ENCODE peak calls at places on chromosomes 7 and 10, in four cellular contexts. R, O, T and X are unnamed samples.

GRCh38 chr7:74405191-74405898 is 48.4 kb upstream of the GTF2IRD1 start:
- DNase-seq in O (no peak), R (no peak), T (no peak), X (peak)

GRCh38 chr10:69316313-69317059 is 38.2 kb downstream of the HK1 start:
- DNase-seq in O (no peak), T (no peak), R (peak), X (peak)

GRCh38 chr7:93044147-93044810 is 73.5 kb downstream of the SAMD9 start:
- DNase-seq in T (no peak), O (peak), R (peak), X (peak)

GRCh38 chr10:32408690-32409089 is 37.2 kb upstream of the CCDC7 start:
- DNase-seq in T (no peak), R (no peak), O (no peak), X (no peak)

GRCh38 chr10:14386202-14386593 is 55.5 kb upstream of the FRMD4A start:
- DNase-seq in T (no peak), R (peak), O (peak), X (peak)

GRCh38 chr10:50373821-50374501 is 122.6 kb upstream of the ASAH2 start:
- DNase-seq in T (no peak), O (no peak), R (peak), X (no peak)

GRCh38 chr7:52021343-52021742 is 704.7 kb upstream of the COBL start:
- DNase-seq in O (no peak), R (no peak), T (no peak), X (no peak)

GRCh38 chr10:96017227-96017687 is 26.1 kb upstream of the CCNJ start:
- DNase-seq in R (peak), O (peak), T (peak), X (peak)

GRCh38 chr7:150970424-150970823 is 7.7 kb downstream of the KCNH2 start:
- DNase-seq in O (no peak), R (no peak), T (no peak), X (no peak)

GRCh38 chr7:108630002-108630401 is 60.3 kb downstream of the DNAJB9 start:
- DNase-seq in R (no peak), T (no peak), O (peak), X (no peak)

GRCh38 chr7:135684134-135684533 is 21.8 kb downstream of the STMP1 start:
- DNase-seq in R (peak), T (no peak), O (peak), X (no peak)

GRCh38 chr7:36048141-36048901 is 104.7 kb upstream of the EEPD1 start:
- DNase-seq in T (no peak), O (peak), R (peak), X (peak)

GRCh38 chr10:6201511-6201975 is 1.2 kb upstream of the PFKFB3 start:
- DNase-seq in O (peak), T (peak), R (peak), X (peak)

GRCh38 chr7:108049962-108050361 is 47.0 kb upstream of the LAMB1 start:
- DNase-seq in R (no peak), O (no peak), T (no peak), X (no peak)

GRCh38 chr7:107390921-107391320 is 78.9 kb upstream of the GPR22 start:
- DNase-seq in T (no peak), O (no peak), R (no peak), X (no peak)

GRCh38 chr10:10519674-10520073 is 498.0 kb upstream of the CELF2 start:
- DNase-seq in R (no peak), T (no peak), O (no peak), X (no peak)

GRCh38 chr10:30500534-30500933 is 66.5 kb downstream of the MAP3K8 start:
- DNase-seq in O (no peak), T (no peak), R (no peak), X (no peak)

GRCh38 chr10:88456730-88457129 is 126.4 kb downstream of the RNLS start:
- DNase-seq in O (peak), R (peak), T (no peak), X (no peak)

GRCh38 chr10:32141018-32141807 is 85.0 kb upstream of the KIF5B start:
- DNase-seq in R (peak), T (no peak), O (no peak), X (no peak)

GRCh38 chr10:101839421-101840063 is 4.1 kb downstream of the KCNIP2 start:
- DNase-seq in O (no peak), T (peak), R (no peak), X (peak)

GRCh38 chr7:156496491-156497264 is 143.9 kb upstream of the RNF32 start:
- DNase-seq in R (no peak), T (no peak), O (no peak), X (no peak)

GRCh38 chr10:87973635-87974034 is 110.2 kb downstream of the PTEN start:
- DNase-seq in R (peak), O (peak), T (no peak), X (no peak)

GRCh38 chr7:116977172-116977571 is 23.9 kb downstream of the ST7 start:
- DNase-seq in T (no peak), R (peak), O (peak), X (no peak)

GRCh38 chr7:98701372-98701771 is 84.3 kb downstream of the NPTX2 start:
- DNase-seq in O (no peak), R (no peak), T (no peak), X (no peak)

GRCh38 chr10:69360485-69361302 is 56.0 kb downstream of the TACR2 start:
- DNase-seq in T (no peak), O (peak), R (peak), X (peak)

GRCh38 chr7:29639887-29640600 is 76.4 kb downstream of the PRR15 start:
- DNase-seq in R (no peak), T (no peak), O (no peak), X (no peak)

GRCh38 chr10:6050801-6051445 is 11.2 kb downstream of the IL2RA start:
- DNase-seq in R (peak), T (peak), O (peak), X (peak)

GRCh38 chr10:5560844-5561703 is 36.3 kb downstream of the CALML3 start:
- DNase-seq in T (no peak), O (no peak), R (no peak), X (no peak)

GRCh38 chr10:2951235-2951835 is 116.0 kb upstream of the PFKP start:
- DNase-seq in O (no peak), R (no peak), T (no peak), X (no peak)

GRCh38 chr7:70589010-70589409 is 542.9 kb upstream of the GALNT17 start:
- DNase-seq in O (no peak), T (no peak), R (no peak), X (no peak)

GRCh38 chr7:129925416-129926002 is 27.3 kb downstream of the UBE2H start:
- DNase-seq in O (peak), T (no peak), R (peak), X (peak)

GRCh38 chr10:84743483-84743882 is 415.1 kb downstream of the CCSER2 start:
- DNase-seq in R (peak), T (no peak), O (no peak), X (no peak)

GRCh38 chr10:26939957-26940354 is 79.2 kb upstream of the ABI1 start:
- DNase-seq in O (no peak), T (no peak), R (no peak), X (no peak)